ENCODE peak calls at places on chromosomes 6 and 20, in five cellular contexts. U is A549, Y is GM12878, C is HepG2, K is SK-N-SH. J is an unnamed sample.

GRCh38 chr6:32838114-32838958 is at the start of gene TAP2:
- DNase-seq in U (peak; percentile 90), Y (no peak), C (peak; percentile 89), K (peak; percentile 95), J (peak; percentile 89)

GRCh38 chr6:99458319-99458718 is 33.2 kb upstream of the PNISR start:
- DNase-seq in U (no peak), Y (no peak), C (peak; percentile 47), K (no peak), J (peak; percentile 44)

GRCh38 chr6:147001621-147002020 is 202.6 kb upstream of the STXBP5 start:
- DNase-seq in U (no peak), Y (no peak), C (no peak), K (no peak), J (no peak)

GRCh38 chr6:52555531-52556228 is 21.2 kb downstream of the TRAM2 start:
- DNase-seq in U (no peak), Y (no peak), C (no peak), K (no peak), J (peak; percentile 69)

GRCh38 chr20:9792674-9793073 is 46.2 kb downstream of the PAK5 start:
- DNase-seq in U (no peak), Y (no peak), C (no peak), K (no peak), J (no peak)

GRCh38 chr6:37826993-37827392 is 7.5 kb downstream of the ZFAND3 start:
- DNase-seq in U (no peak), Y (no peak), C (no peak), K (no peak), J (no peak)

GRCh38 chr20:3239867-3240775 is 1.1 kb upstream of the SLC4A11 start:
- DNase-seq in U (no peak), Y (no peak), C (no peak), K (no peak), J (no peak)

GRCh38 chr6:145070791-145071190 is 664.5 kb downstream of the EPM2A start:
- DNase-seq in U (no peak), Y (no peak), C (no peak), K (no peak), J (peak; percentile 83)

GRCh38 chr6:18025591-18025990 is 38.2 kb upstream of the KIF13A start:
- DNase-seq in U (no peak), Y (no peak), C (no peak), K (no peak), J (peak; percentile 32)

GRCh38 chr6:112179631-112180030 is 74.7 kb downstream of the LAMA4 start:
- DNase-seq in U (no peak), Y (no peak), C (no peak), K (no peak), J (peak; percentile 40)

GRCh38 chr6:111922454-111923297 is 49.4 kb upstream of the FYN start:
- DNase-seq in U (no peak), Y (no peak), C (no peak), K (no peak), J (peak; percentile 59)

GRCh38 chr6:156866181-156866862 is 89.1 kb downstream of the ARID1B start:
- DNase-seq in U (peak; percentile 6), Y (no peak), C (no peak), K (no peak), J (peak; percentile 73)

GRCh38 chr6:146905313-146905712 is 298.9 kb upstream of the STXBP5 start:
- DNase-seq in U (no peak), Y (no peak), C (peak; percentile 15), K (peak; percentile 15), J (peak; percentile 42)

GRCh38 chr6:26333458-26334297 is 31.3 kb upstream of the BTN3A2 start:
- DNase-seq in U (no peak), Y (no peak), C (no peak), K (no peak), J (no peak)

GRCh38 chr6:40700006-40700405 is 112.8 kb upstream of the LRFN2 start:
- DNase-seq in U (no peak), Y (no peak), C (no peak), K (no peak), J (no peak)

GRCh38 chr6:149859368-149859767 is 4.8 kb downstream of the LRP11 start:
- DNase-seq in U (no peak), Y (no peak), C (peak; percentile 90), K (no peak), J (peak; percentile 96)

GRCh38 chr6:26213334-26214075 is 126.3 kb downstream of the HFE start:
- DNase-seq in U (no peak), Y (no peak), C (no peak), K (no peak), J (no peak)

GRCh38 chr6:53011993-53012392 is 16.9 kb upstream of the GSTA4 start:
- DNase-seq in U (no peak), Y (no peak), C (no peak), K (no peak), J (peak; percentile 55)

GRCh38 chr20:13325796-13326340 is 104.8 kb downstream of the ISM1 start:
- DNase-seq in U (no peak), Y (no peak), C (no peak), K (no peak), J (no peak)

GRCh38 chr6:56193846-56194245 is 53.5 kb downstream of the COL21A1 start:
- DNase-seq in U (no peak), Y (no peak), C (no peak), K (no peak), J (no peak)

GRCh38 chr20:39893013-39893685 is 795.9 kb downstream of the MAFB start:
- DNase-seq in U (no peak), Y (no peak), C (no peak), K (no peak), J (peak; percentile 91)

GRCh38 chr6:26421259-26422144 is 18.8 kb upstream of the BTN3A3 start:
- DNase-seq in U (peak; percentile 92), Y (peak; percentile 43), C (peak; percentile 93), K (peak; percentile 82), J (peak; percentile 92)

GRCh38 chr6:16181429-16182359 is 52.8 kb downstream of the MYLIP start:
- DNase-seq in U (no peak), Y (no peak), C (no peak), K (no peak), J (no peak)

GRCh38 chr6:16187185-16187584 is 51.2 kb upstream of the GMPR start:
- DNase-seq in U (no peak), Y (no peak), C (peak; percentile 23), K (no peak), J (no peak)

GRCh38 chr6:16182428-16182827 is 53.5 kb downstream of the MYLIP start:
- DNase-seq in U (no peak), Y (no peak), C (no peak), K (no peak), J (no peak)

GRCh38 chr6:16184129-16184528 is 54.3 kb upstream of the GMPR start:
- DNase-seq in U (peak; percentile 7), Y (peak; percentile 45), C (peak; percentile 42), K (no peak), J (peak; percentile 7)

DNA sequence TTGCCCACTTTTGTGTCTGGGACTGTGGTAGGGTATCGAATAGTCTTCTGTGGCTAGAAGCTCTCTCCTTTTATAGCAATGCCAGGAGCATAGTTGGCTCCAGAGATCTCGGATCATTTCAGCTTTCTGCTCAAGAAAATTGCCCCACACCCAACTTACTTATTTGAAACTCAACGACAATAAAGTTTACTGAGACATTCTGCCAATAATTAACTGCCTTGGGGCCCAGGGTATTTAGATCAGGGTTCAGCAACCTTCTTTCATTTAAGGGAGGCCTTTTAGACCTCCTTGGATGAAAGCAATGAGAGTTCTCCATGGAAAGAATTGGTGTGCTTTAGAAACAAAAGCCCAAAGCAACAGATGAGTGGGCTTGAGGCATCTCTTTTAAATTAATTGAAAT is 53.8 kb upstream of the GMPR start:
- DNase-seq in U (no peak), Y (no peak), C (no peak), K (no peak), J (no peak)
- TF ChIP-seq RFX5 in U (no peak), Y (no peak), C (no peak), K (no peak), J (no peak)

GRCh38 chr6:108616973-108617372 is 56.3 kb downstream of the FOXO3 start:
- DNase-seq in U (no peak), Y (no peak), C (no peak), K (no peak), J (no peak)
- TF ChIP-seq RFX5 in U (no peak), Y (no peak), C (no peak), K (no peak), J (no peak)

GRCh38 chr6:155349956-155350355 is 35.7 kb upstream of the TFB1M start:
- DNase-seq in U (no peak), Y (no peak), C (no peak), K (no peak), J (no peak)
- TF ChIP-seq RFX5 in U (no peak), Y (no peak), C (no peak), K (no peak), J (no peak)

GRCh38 chr6:36700812-36701211 is 3.2 kb downstream of the RAB44 start:
- DNase-seq in U (no peak), Y (no peak), C (no peak), K (no peak), J (no peak)
- TF ChIP-seq RFX5 in U (no peak), Y (no peak), C (no peak), K (no peak), J (no peak)

DNA sequence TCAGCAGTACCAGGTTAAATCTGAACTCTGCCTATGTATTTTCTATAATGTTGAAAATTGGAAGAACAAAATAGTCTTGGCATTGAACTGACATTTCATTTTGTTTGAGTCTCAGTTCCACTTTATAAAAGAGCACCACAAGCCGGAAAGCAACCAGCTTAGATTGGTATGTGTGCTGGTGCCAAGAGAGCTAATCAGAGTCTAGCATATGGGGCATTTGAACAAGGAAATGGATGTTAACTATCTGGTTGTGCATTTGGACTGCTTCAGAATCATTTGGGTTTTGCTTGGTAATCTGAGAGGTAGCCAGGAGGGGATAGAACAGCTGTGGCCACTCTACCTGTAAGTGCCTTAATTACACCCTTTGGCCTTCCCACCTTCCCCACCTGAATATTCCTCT is 184.8 kb downstream of the GRIK2 start:
- DNase-seq in U (no peak), Y (no peak), C (no peak), K (no peak), J (no peak)
- TF ChIP-seq RFX5 in U (no peak), Y (no peak), C (no peak), K (no peak), J (no peak)

DNA sequence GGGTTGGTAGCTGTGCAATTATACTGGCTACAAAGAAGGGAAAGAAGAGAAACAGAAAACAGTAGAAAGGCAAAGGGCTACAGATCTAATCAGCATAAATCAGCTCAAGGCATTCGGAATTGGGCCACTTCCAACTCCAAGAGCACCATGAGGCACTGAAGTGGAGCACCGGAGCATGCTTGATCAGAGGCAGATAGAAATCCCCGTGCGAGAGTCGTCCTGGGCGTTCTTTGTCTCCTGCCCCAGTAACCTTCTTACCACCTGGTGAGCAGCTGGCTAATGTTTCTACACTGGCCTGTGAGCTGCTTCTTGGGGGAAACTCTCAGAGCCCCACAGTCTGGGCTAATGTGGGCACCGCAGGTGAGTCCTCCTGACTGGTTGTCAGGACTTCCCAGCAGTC is 16.7 kb downstream of the NEDD9 start:
- DNase-seq in U (no peak), Y (no peak), C (no peak), K (no peak), J (no peak)
- TF ChIP-seq RFX5 in U (no peak), Y (no peak), C (no peak), K (no peak), J (no peak)